ENCODE peak calls at places on chromosomes 2 and 18, in five cellular contexts. One of them, this sample, is unnamed.

GRCh38 chr2:28949617-28950305 is 31.3 kb upstream of the TOGARAM2 start:
- DNase-seq in K562: no peak
- DNase-seq in H1: no peak
- DNase-seq in GM12878: no peak
- DNase-seq in HepG2: peak; percentile 29
- DNase-seq in this sample: no peak

GRCh38 chr2:19046986-19047780 is 311.2 kb downstream of the OSR1 start:
- DNase-seq in GM12878: peak; percentile 31
- DNase-seq in HepG2: no peak
- DNase-seq in K562: no peak
- DNase-seq in H1: no peak
- DNase-seq in this sample: no peak

GRCh38 chr2:183511154-183511553 is 386.9 kb downstream of the NUP35 start:
- DNase-seq in GM12878: no peak
- DNase-seq in HepG2: no peak
- DNase-seq in H1: no peak
- DNase-seq in K562: no peak
- DNase-seq in this sample: no peak

GRCh38 chr2:131641414-131642206 is 113.9 kb downstream of the CCDC74A start:
- DNase-seq in GM12878: no peak
- DNase-seq in K562: peak; percentile 21
- DNase-seq in HepG2: no peak
- DNase-seq in H1: no peak
- DNase-seq in this sample: no peak

GRCh38 chr2:232328038-232328435 is 50.5 kb upstream of the ALPP start:
- DNase-seq in GM12878: peak; percentile 43
- DNase-seq in HepG2: no peak
- DNase-seq in K562: no peak
- DNase-seq in H1: no peak
- DNase-seq in this sample: no peak

GRCh38 chr2:11422491-11422865 is 43.5 kb downstream of the E2F6 start:
- DNase-seq in GM12878: no peak
- DNase-seq in K562: no peak
- DNase-seq in H1: no peak
- DNase-seq in HepG2: no peak
- DNase-seq in this sample: no peak

GRCh38 chr18:12520442-12520992 is 112.8 kb downstream of the PRELID3A start:
- DNase-seq in K562: no peak
- DNase-seq in H1: no peak
- DNase-seq in HepG2: no peak
- DNase-seq in GM12878: no peak
- DNase-seq in this sample: no peak

GRCh38 chr2:46378616-46379015 is 81.4 kb downstream of the EPAS1 start:
- DNase-seq in K562: no peak
- DNase-seq in GM12878: no peak
- DNase-seq in H1: no peak
- DNase-seq in HepG2: no peak
- DNase-seq in this sample: no peak

GRCh38 chr18:6627621-6628020 is 101.9 kb upstream of the ARHGAP28 start:
- DNase-seq in H1: no peak
- DNase-seq in K562: no peak
- DNase-seq in HepG2: no peak
- DNase-seq in GM12878: no peak
- DNase-seq in this sample: no peak

GRCh38 chr18:32040936-32041335 is 22.3 kb downstream of the RNF125 start:
- DNase-seq in GM12878: no peak
- DNase-seq in K562: no peak
- DNase-seq in H1: no peak
- DNase-seq in HepG2: no peak
- DNase-seq in this sample: no peak

GRCh38 chr2:102591646-102592045 is 27.7 kb upstream of the SLC9A2 start:
- DNase-seq in HepG2: no peak
- DNase-seq in H1: no peak
- DNase-seq in GM12878: no peak
- DNase-seq in K562: no peak
- DNase-seq in this sample: no peak

GRCh38 chr2:135798762-135799161 is 38.2 kb downstream of the LCT start:
- DNase-seq in GM12878: no peak
- DNase-seq in H1: no peak
- DNase-seq in HepG2: no peak
- DNase-seq in K562: no peak
- DNase-seq in this sample: no peak

GRCh38 chr18:58562999-58563667 is 65.8 kb downstream of the ALPK2 start:
- DNase-seq in GM12878: peak; percentile 84
- DNase-seq in H1: no peak
- DNase-seq in HepG2: no peak
- DNase-seq in K562: no peak
- DNase-seq in this sample: no peak

GRCh38 chr2:235990344-235990743 is 177.8 kb downstream of the GBX2 start:
- DNase-seq in HepG2: no peak
- DNase-seq in GM12878: no peak
- DNase-seq in H1: no peak
- DNase-seq in K562: no peak
- DNase-seq in this sample: no peak

GRCh38 chr18:3541549-3542386 is 91.8 kb downstream of the TGIF1 start:
- DNase-seq in HepG2: no peak
- DNase-seq in GM12878: peak; percentile 27
- DNase-seq in H1: no peak
- DNase-seq in K562: no peak
- DNase-seq in this sample: no peak

GRCh38 chr2:207103132-207103531 is 62.6 kb downstream of the KLF7 start:
- DNase-seq in GM12878: no peak
- DNase-seq in HepG2: no peak
- DNase-seq in H1: no peak
- DNase-seq in K562: no peak
- DNase-seq in this sample: no peak

GRCh38 chr2:58131191-58132011 is 84.8 kb downstream of the VRK2 start:
- DNase-seq in HepG2: peak; percentile 15
- DNase-seq in H1: no peak
- DNase-seq in GM12878: no peak
- DNase-seq in K562: no peak
- DNase-seq in this sample: no peak

GRCh38 chr2:166934817-166935216 is 46.5 kb downstream of the XIRP2 start:
- DNase-seq in GM12878: no peak
- DNase-seq in HepG2: no peak
- DNase-seq in H1: no peak
- DNase-seq in K562: no peak
- DNase-seq in this sample: no peak

GRCh38 chr2:145598434-145598833 is 1078.5 kb upstream of the ZEB2 start:
- DNase-seq in HepG2: no peak
- DNase-seq in GM12878: no peak
- DNase-seq in H1: no peak
- DNase-seq in K562: no peak
- DNase-seq in this sample: no peak

GRCh38 chr2:10584843-10585475 is 104.8 kb downstream of the NOL10 start:
- DNase-seq in H1: no peak
- DNase-seq in GM12878: no peak
- DNase-seq in HepG2: peak; percentile 58
- DNase-seq in K562: no peak
- DNase-seq in this sample: no peak

GRCh38 chr2:137689549-137689948 is 274.7 kb upstream of the HNMT start:
- DNase-seq in K562: no peak
- DNase-seq in H1: no peak
- DNase-seq in HepG2: no peak
- DNase-seq in GM12878: no peak
- DNase-seq in this sample: no peak

GRCh38 chr2:124683536-124684407 is 658.7 kb downstream of the CNTNAP5 start:
- DNase-seq in GM12878: no peak
- DNase-seq in K562: no peak
- DNase-seq in HepG2: no peak
- DNase-seq in H1: no peak
- DNase-seq in this sample: no peak
- TF ChIP-seq ZNF274 in GM12878: no peak
- TF ChIP-seq ZNF274 in K562: no peak
- TF ChIP-seq ZNF274 in HepG2: no peak
- TF ChIP-seq ZNF274 in H1: no peak
- TF ChIP-seq ZNF274 in this sample: no peak

DNA sequence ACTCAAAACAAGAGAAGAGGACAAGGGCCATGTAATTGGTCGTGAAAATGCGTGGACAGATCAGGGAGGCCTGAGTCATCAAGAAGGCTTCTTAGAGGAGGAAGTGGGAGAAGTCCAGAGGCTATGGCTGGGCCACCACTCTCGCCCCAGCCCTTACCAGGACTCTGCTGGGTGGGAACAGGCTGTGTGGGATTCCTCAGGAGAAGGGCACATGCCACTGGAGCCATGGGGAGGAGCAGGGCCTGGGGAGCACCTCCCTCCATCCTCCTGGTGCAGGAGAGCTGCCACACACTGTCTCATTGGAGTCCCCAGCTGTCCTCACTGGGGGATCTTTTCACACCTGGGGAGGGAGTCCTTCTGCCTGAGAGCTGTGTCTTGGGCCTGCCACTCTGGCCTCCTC is 9.4 kb upstream of the RALB start:
- DNase-seq in H1: no peak
- DNase-seq in K562: no peak
- DNase-seq in GM12878: no peak
- DNase-seq in HepG2: no peak
- DNase-seq in this sample: no peak
- TF ChIP-seq RAD21 in H1: no peak
- TF ChIP-seq RAD21 in K562: no peak
- TF ChIP-seq RAD21 in GM12878: no peak
- TF ChIP-seq RAD21 in HepG2: no peak
- TF ChIP-seq RAD21 in this sample: no peak

GRCh38 chr2:74374509-74375205 is 5.5 kb downstream of the DCTN1 start:
- DNase-seq in H1: peak; percentile 87
- DNase-seq in K562: peak; percentile 93
- DNase-seq in GM12878: no peak
- DNase-seq in HepG2: no peak
- DNase-seq in this sample: no peak

GRCh38 chr2:74372674-74373073 is 7.4 kb downstream of the DCTN1 start:
- DNase-seq in H1: no peak
- DNase-seq in HepG2: no peak
- DNase-seq in GM12878: no peak
- DNase-seq in K562: no peak
- DNase-seq in this sample: no peak

GRCh38 chr2:74373985-74374384 is 6.1 kb downstream of the DCTN1 start:
- DNase-seq in HepG2: no peak
- DNase-seq in GM12878: no peak
- DNase-seq in K562: no peak
- DNase-seq in H1: peak; percentile 47
- DNase-seq in this sample: no peak

GRCh38 chr2:74371421-74371820 is 8.7 kb downstream of the DCTN1 start:
- DNase-seq in GM12878: no peak
- DNase-seq in K562: no peak
- DNase-seq in HepG2: no peak
- DNase-seq in H1: no peak
- DNase-seq in this sample: no peak

GRCh38 chr2:74373189-74373588 is 6.9 kb downstream of the DCTN1 start:
- DNase-seq in GM12878: no peak
- DNase-seq in H1: no peak
- DNase-seq in K562: peak; percentile 41
- DNase-seq in HepG2: no peak
- DNase-seq in this sample: no peak
- TF ChIP-seq ZNF274 in GM12878: no peak
- TF ChIP-seq ZNF274 in H1: no peak
- TF ChIP-seq ZNF274 in K562: no peak
- TF ChIP-seq ZNF274 in HepG2: no peak
- TF ChIP-seq ZNF274 in this sample: no peak

GRCh38 chr2:241481687-241482086 is 26.7 kb downstream of the STK25 start:
- DNase-seq in HepG2: no peak
- DNase-seq in H1: no peak
- DNase-seq in GM12878: no peak
- DNase-seq in K562: no peak
- DNase-seq in this sample: no peak
- TF ChIP-seq RAD21 in HepG2: no peak
- TF ChIP-seq RAD21 in H1: peak; percentile 37
- TF ChIP-seq RAD21 in GM12878: no peak
- TF ChIP-seq RAD21 in K562: no peak
- TF ChIP-seq RAD21 in this sample: peak; percentile 12

GRCh38 chr2:118752762-118753429 is 94.6 kb downstream of the EN1 start:
- DNase-seq in GM12878: no peak
- DNase-seq in HepG2: no peak
- DNase-seq in K562: no peak
- DNase-seq in H1: no peak
- DNase-seq in this sample: no peak

GRCh38 chr2:118750959-118751565 is 96.4 kb downstream of the EN1 start:
- DNase-seq in K562: no peak
- DNase-seq in H1: no peak
- DNase-seq in HepG2: no peak
- DNase-seq in GM12878: no peak
- DNase-seq in this sample: no peak

GRCh38 chr2:118755362-118755761 is 92.1 kb downstream of the EN1 start:
- DNase-seq in GM12878: no peak
- DNase-seq in H1: no peak
- DNase-seq in HepG2: no peak
- DNase-seq in K562: no peak
- DNase-seq in this sample: no peak
- TF ChIP-seq ZNF274 in GM12878: no peak
- TF ChIP-seq ZNF274 in H1: no peak
- TF ChIP-seq ZNF274 in HepG2: no peak
- TF ChIP-seq ZNF274 in K562: no peak
- TF ChIP-seq ZNF274 in this sample: no peak

GRCh38 chr18:23244431-23244830 is 109.1 kb downstream of the CABLES1 start:
- DNase-seq in K562: no peak
- DNase-seq in GM12878: no peak
- DNase-seq in H1: no peak
- DNase-seq in HepG2: no peak
- DNase-seq in this sample: no peak

GRCh38 chr18:23245461-23245860 is 110.2 kb downstream of the CABLES1 start:
- DNase-seq in H1: no peak
- DNase-seq in HepG2: no peak
- DNase-seq in GM12878: no peak
- DNase-seq in K562: no peak
- DNase-seq in this sample: no peak

GRCh38 chr18:23239885-23240608 is 104.8 kb downstream of the CABLES1 start:
- DNase-seq in GM12878: no peak
- DNase-seq in H1: no peak
- DNase-seq in HepG2: no peak
- DNase-seq in K562: no peak
- DNase-seq in this sample: no peak

GRCh38 chr18:23240609-23240930 is 105.3 kb downstream of the CABLES1 start:
- DNase-seq in K562: no peak
- DNase-seq in GM12878: no peak
- DNase-seq in H1: no peak
- DNase-seq in HepG2: no peak
- DNase-seq in this sample: no peak

DNA sequence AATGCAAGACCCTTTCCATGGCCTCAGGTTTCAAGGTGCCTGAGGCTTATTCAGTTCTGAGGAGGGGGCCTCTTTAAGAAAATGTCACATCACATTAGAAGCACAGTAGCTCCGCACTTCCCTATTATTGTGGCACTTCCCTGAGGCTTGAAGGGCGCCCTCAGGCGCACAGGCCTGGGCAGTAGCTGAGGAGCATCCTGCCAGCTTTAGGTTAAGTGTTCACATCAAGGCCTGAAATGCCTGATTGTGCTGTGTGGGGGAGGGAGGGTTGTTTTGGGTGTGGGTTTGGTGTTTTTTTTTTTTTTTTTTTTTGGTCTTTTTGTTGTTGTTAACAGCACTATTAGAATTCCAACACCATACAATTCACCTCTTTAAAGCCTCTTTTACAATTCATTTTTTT is 107.9 kb downstream of the CABLES1 start:
- DNase-seq in K562: no peak
- DNase-seq in GM12878: no peak
- DNase-seq in HepG2: no peak
- DNase-seq in H1: no peak
- DNase-seq in this sample: no peak
- TF ChIP-seq RAD21 in K562: no peak
- TF ChIP-seq RAD21 in GM12878: no peak
- TF ChIP-seq RAD21 in HepG2: no peak
- TF ChIP-seq RAD21 in H1: peak; percentile 37
- TF ChIP-seq RAD21 in this sample: no peak

This sample was measured in HCT116.